ENCODE peak calls at places on chromosomes 3 and 15, in six cellular contexts. One of them, this sample, is unnamed.

GRCh38 chr3:153032891-153033290 is 129.1 kb upstream of the RAP2B start:
- DNase-seq in upper lobe of left lung: no peak
- DNase-seq in stomach: no peak
- DNase-seq in H1: no peak
- DNase-seq in HepG2: no peak
- DNase-seq in SK-N-SH: no peak
- DNase-seq in this sample: no peak

GRCh38 chr3:65636326-65636725 is 402.4 kb downstream of the MAGI1 start:
- DNase-seq in stomach: no peak
- DNase-seq in upper lobe of left lung: no peak
- DNase-seq in H1: no peak
- DNase-seq in HepG2: no peak
- DNase-seq in SK-N-SH: peak; percentile 42
- DNase-seq in this sample: no peak

GRCh38 chr3:123723527-123724168 is 138.8 kb upstream of the HACD2 start:
- DNase-seq in stomach: peak; percentile 52
- DNase-seq in upper lobe of left lung: peak; percentile 54
- DNase-seq in HepG2: peak; percentile 62
- DNase-seq in H1: peak; percentile 76
- DNase-seq in SK-N-SH: peak; percentile 67
- DNase-seq in this sample: no peak

GRCh38 chr3:114879059-114880031 is 267.7 kb downstream of the ZBTB20 start:
- DNase-seq in SK-N-SH: no peak
- DNase-seq in upper lobe of left lung: no peak
- DNase-seq in HepG2: no peak
- DNase-seq in stomach: no peak
- DNase-seq in H1: no peak
- DNase-seq in this sample: no peak

GRCh38 chr3:144104146-144104545 is 132.5 kb downstream of the DIPK2A start:
- DNase-seq in H1: no peak
- DNase-seq in HepG2: no peak
- DNase-seq in stomach: no peak
- DNase-seq in SK-N-SH: no peak
- DNase-seq in upper lobe of left lung: no peak
- DNase-seq in this sample: no peak

GRCh38 chr3:115111632-115112031 is 35.5 kb downstream of the ZBTB20 start:
- DNase-seq in stomach: no peak
- DNase-seq in SK-N-SH: no peak
- DNase-seq in H1: no peak
- DNase-seq in HepG2: no peak
- DNase-seq in upper lobe of left lung: no peak
- DNase-seq in this sample: no peak

GRCh38 chr3:105513042-105513441 is 146.3 kb downstream of the ALCAM start:
- DNase-seq in H1: no peak
- DNase-seq in upper lobe of left lung: no peak
- DNase-seq in HepG2: no peak
- DNase-seq in stomach: no peak
- DNase-seq in SK-N-SH: no peak
- DNase-seq in this sample: no peak

GRCh38 chr3:86996261-86996955 is 5.5 kb upstream of the VGLL3 start:
- DNase-seq in HepG2: no peak
- DNase-seq in stomach: no peak
- DNase-seq in H1: no peak
- DNase-seq in upper lobe of left lung: no peak
- DNase-seq in SK-N-SH: no peak
- DNase-seq in this sample: no peak

GRCh38 chr3:148598619-148599018 is 99.1 kb upstream of the AGTR1 start:
- DNase-seq in HepG2: no peak
- DNase-seq in H1: no peak
- DNase-seq in stomach: no peak
- DNase-seq in upper lobe of left lung: no peak
- DNase-seq in SK-N-SH: no peak
- DNase-seq in this sample: no peak

GRCh38 chr15:41972341-41973237 is at the start of gene EHD4:
- DNase-seq in upper lobe of left lung: peak; percentile 100
- DNase-seq in HepG2: peak; percentile 100
- DNase-seq in stomach: peak; percentile 99
- DNase-seq in SK-N-SH: peak; percentile 97
- DNase-seq in H1: peak; percentile 95
- DNase-seq in this sample: peak; percentile 99
- TF ChIP-seq POLR2AphosphoS5 in upper lobe of left lung: peak; percentile 90
- TF ChIP-seq POLR2AphosphoS5 in HepG2: peak; percentile 42
- TF ChIP-seq POLR2AphosphoS5 in stomach: peak; percentile 95
- TF ChIP-seq POLR2AphosphoS5 in SK-N-SH: peak; percentile 56
- TF ChIP-seq POLR2AphosphoS5 in H1: peak; percentile 90
- TF ChIP-seq POLR2AphosphoS5 in this sample: peak; percentile 86

DNA sequence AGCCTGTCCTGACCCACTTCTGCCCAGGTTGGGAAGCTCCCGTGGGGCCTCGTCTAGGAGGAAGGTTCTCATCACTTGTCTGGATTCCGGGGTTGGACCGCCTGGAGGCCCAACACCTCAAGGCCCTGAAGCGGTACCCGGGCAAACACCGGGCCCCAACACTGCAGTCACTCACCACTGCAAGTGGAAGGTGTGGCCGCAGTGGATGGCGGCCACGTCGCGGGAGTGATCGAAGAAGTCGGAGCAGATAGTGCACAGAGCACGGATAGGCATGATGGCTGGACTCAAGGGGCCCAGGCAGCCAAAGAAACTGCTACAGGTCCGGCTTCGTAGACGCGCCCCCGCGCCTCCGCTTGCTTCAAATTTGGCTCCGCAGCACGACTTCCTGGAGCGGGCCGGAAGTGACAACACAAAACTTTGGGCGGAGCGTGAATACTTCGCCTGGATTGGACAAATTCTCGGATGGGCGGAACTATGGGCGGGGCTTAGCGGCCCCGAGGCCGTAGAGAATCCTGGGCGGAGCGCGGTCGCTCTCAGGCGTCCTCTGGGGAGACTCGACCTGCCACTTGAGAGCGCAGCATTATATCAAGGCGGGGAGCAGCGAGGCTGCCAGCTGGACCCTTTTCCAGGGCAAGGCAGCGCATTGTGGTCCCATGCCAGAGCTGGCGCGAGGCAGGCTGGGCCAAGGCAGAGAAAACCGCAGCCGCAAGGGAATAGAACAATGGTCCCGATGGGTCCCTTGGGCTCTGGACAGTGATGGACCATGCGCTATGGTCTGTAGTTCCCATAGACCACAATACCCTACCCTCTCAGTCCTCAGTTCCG is at the start of gene TRAIP:
- DNase-seq in stomach: peak; percentile 95
- DNase-seq in upper lobe of left lung: peak; percentile 90
- DNase-seq in SK-N-SH: peak; percentile 98
- DNase-seq in HepG2: peak; percentile 83
- DNase-seq in H1: peak; percentile 99
- DNase-seq in this sample: peak; percentile 99
- TF ChIP-seq EP300 in stomach: no peak
- TF ChIP-seq EP300 in upper lobe of left lung: no peak
- TF ChIP-seq EP300 in SK-N-SH: no peak
- TF ChIP-seq EP300 in HepG2: no peak
- TF ChIP-seq EP300 in H1: no peak
- TF ChIP-seq EP300 in this sample: no peak

DNA sequence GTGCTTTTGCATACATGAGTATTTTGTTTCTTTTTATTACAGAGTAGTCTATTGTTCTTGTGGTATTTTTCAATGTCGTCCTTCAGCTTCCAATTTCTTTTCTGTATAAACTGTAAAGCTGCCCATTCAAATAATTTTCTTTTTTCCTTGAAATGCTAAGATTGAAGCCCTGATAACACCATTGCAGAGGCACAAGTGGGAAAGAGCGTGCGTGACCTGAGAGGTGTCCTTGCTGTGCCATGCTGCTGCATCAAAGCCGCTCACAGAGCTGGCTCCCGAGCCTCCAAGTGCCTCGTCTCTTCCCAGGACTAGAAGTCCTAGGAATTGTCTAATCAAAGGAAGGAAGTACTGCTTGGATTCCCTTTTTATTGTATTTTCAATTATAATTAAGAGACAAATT is 101.9 kb upstream of the PFN2 start:
- DNase-seq in SK-N-SH: no peak
- DNase-seq in H1: no peak
- DNase-seq in stomach: no peak
- DNase-seq in upper lobe of left lung: no peak
- DNase-seq in HepG2: no peak
- DNase-seq in this sample: peak; percentile 29
- H3K4me3 ChIP-seq in SK-N-SH: no peak overlapping the region
- H3K4me3 ChIP-seq in H1: no peak overlapping the region
- H3K4me3 ChIP-seq in stomach: no peak overlapping the region
- H3K4me3 ChIP-seq in upper lobe of left lung: no peak overlapping the region
- H3K4me3 ChIP-seq in HepG2: no peak overlapping the region
- H3K4me3 ChIP-seq in this sample: no peak overlapping the region

DNA sequence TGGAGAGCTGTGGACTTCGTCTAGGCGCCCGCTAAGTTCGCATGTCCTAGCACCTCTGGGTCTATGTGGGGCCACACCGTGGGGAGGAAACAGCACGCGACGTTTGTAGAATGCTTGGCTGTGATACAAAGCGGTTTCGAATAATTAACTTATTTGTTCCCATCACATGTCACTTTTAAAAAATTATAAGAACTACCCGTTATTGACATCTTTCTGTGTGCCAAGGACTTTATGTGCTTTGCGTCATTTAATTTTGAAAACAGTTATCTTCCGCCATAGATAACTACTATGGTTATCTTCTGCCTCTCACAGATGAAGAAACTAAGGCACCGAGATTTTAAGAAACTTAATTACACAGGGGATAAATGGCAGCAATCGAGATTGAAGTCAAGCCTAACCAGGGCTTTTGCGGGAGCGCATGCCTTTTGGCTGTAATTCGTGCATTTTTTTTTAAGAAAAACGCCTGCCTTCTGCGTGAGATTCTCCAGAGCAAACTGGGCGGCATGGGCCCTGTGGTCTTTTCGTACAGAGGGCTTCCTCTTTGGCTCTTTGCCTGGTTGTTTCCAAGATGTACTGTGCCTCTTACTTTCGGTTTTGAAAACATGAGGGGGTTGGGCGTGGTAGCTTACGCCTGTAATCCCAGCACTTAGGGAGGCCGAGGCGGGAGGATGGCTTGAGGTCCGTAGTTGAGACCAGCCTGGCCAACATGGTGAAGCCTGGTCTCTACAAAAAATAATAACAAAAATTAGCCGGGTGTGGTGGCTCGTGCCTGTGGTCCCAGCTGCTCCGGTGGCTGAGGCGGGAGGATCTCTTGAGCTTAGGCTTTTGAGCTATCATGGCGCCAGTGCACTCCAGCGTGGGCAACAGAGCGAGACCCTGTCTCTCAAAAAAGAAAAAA is 1.0 kb downstream of the B2M start:
- DNase-seq in HepG2: peak; percentile 43
- DNase-seq in stomach: peak; percentile 74
- DNase-seq in upper lobe of left lung: peak; percentile 86
- DNase-seq in SK-N-SH: peak; percentile 41
- DNase-seq in H1: no peak
- DNase-seq in this sample: peak; percentile 94
- TF ChIP-seq POLR2AphosphoS5 in HepG2: no peak
- TF ChIP-seq POLR2AphosphoS5 in stomach: peak; percentile 90
- TF ChIP-seq POLR2AphosphoS5 in upper lobe of left lung: peak; percentile 91
- TF ChIP-seq POLR2AphosphoS5 in SK-N-SH: no peak
- TF ChIP-seq POLR2AphosphoS5 in H1: no peak
- TF ChIP-seq POLR2AphosphoS5 in this sample: peak; percentile 83

This sample was measured in esophagus muscularis mucosa.